ENCODE peak calls at places on chromosomes 3 and 15, in nine cellular contexts. T is heart right ventricle, K is fibroblast of the aortic adventitia, E is tibial nerve, B is GM12864, F is neural crest cell, C is fibroblast of villous mesenchyme, S is mesothelial cell of epicardium, Q is Peyer's patch. H is an unnamed sample.

GRCh38 chr3:179401561-179401960 is 49.7 kb downstream of the GNB4 start:
- DNase-seq in K (no peak), S (no peak), F (no peak), Q (no peak), T (no peak), C (no peak), B (no peak), E (no peak), H (no peak)

GRCh38 chr3:195913382-195913781 is 5.0 kb upstream of the TNK2 start:
- DNase-seq in Q (no peak), K (no peak), E (no peak), F (no peak), B (no peak), T (no peak), C (no peak), S (no peak), H (no peak)

GRCh38 chr15:92869263-92869940 is 30.7 kb upstream of the CHD2 start:
- DNase-seq in F (no peak), Q (no peak), S (peak; percentile 19), K (peak; percentile 69), B (no peak), E (no peak), C (peak; percentile 61), T (no peak), H (peak; percentile 56)

GRCh38 chr3:152957488-152957887 is 122.6 kb downstream of the P2RY1 start:
- DNase-seq in E (no peak), F (no peak), B (no peak), T (no peak), Q (no peak), S (no peak), C (no peak), K (no peak), H (no peak)

GRCh38 chr15:34347951-34348638 is 5.0 kb downstream of the NUTM1 start:
- DNase-seq in S (no peak), T (no peak), C (no peak), B (no peak), E (no peak), K (no peak), Q (no peak), F (no peak), H (no peak)

GRCh38 chr3:170740726-170741591 is 129.0 kb downstream of the RPL22L1 start:
- DNase-seq in C (peak; percentile 89), Q (no peak), B (no peak), K (peak; percentile 98), S (no peak), E (peak; percentile 83), T (peak; percentile 25), F (no peak), H (peak; percentile 81)

GRCh38 chr3:90092994-90093393 is 985.6 kb downstream of the EPHA3 start:
- DNase-seq in T (no peak), Q (no peak), B (no peak), S (no peak), E (no peak), C (peak; percentile 6), F (no peak), K (peak; percentile 16), H (peak; percentile 4)

GRCh38 chr15:89391685-89392257 is 57.1 kb upstream of the POLG start:
- DNase-seq in F (no peak), E (no peak), K (no peak), Q (no peak), T (no peak), S (no peak), C (no peak), B (no peak), H (no peak)

GRCh38 chr3:52041118-52041847 is 15.1 kb downstream of the DUSP7 start:
- DNase-seq in S (no peak), E (no peak), K (no peak), F (no peak), T (no peak), Q (no peak), B (no peak), C (no peak), H (no peak)
- TF ChIP-seq CTCF in S (no peak), E (peak; percentile 35), K (peak; percentile 32), F (no peak), T (peak; percentile 18), Q (no peak), B (no peak), C (peak; percentile 33), H (peak; percentile 54)

GRCh38 chr15:94230436-94230885 is 900 bp upstream of the MCTP2 start:
- DNase-seq in F (no peak), B (no peak), K (no peak), E (no peak), Q (no peak), C (peak; percentile 65), S (no peak), T (no peak), H (no peak)

GRCh38 chr15:94229591-94230365 is 1.6 kb upstream of the MCTP2 start:
- DNase-seq in K (no peak), B (peak; percentile 37), S (no peak), F (no peak), T (no peak), C (no peak), E (no peak), Q (no peak), H (no peak)

GRCh38 chr15:94232107-94232506 is 746 bp downstream of the MCTP2 start:
- DNase-seq in S (no peak), E (no peak), B (no peak), T (no peak), F (no peak), K (no peak), Q (no peak), C (no peak), H (no peak)

GRCh38 chr15:94231728-94232086 is 346 bp downstream of the MCTP2 start:
- DNase-seq in T (no peak), S (peak; percentile 53), F (peak; percentile 1), B (no peak), Q (no peak), K (no peak), E (no peak), C (peak; percentile 48), H (no peak)

DNA sequence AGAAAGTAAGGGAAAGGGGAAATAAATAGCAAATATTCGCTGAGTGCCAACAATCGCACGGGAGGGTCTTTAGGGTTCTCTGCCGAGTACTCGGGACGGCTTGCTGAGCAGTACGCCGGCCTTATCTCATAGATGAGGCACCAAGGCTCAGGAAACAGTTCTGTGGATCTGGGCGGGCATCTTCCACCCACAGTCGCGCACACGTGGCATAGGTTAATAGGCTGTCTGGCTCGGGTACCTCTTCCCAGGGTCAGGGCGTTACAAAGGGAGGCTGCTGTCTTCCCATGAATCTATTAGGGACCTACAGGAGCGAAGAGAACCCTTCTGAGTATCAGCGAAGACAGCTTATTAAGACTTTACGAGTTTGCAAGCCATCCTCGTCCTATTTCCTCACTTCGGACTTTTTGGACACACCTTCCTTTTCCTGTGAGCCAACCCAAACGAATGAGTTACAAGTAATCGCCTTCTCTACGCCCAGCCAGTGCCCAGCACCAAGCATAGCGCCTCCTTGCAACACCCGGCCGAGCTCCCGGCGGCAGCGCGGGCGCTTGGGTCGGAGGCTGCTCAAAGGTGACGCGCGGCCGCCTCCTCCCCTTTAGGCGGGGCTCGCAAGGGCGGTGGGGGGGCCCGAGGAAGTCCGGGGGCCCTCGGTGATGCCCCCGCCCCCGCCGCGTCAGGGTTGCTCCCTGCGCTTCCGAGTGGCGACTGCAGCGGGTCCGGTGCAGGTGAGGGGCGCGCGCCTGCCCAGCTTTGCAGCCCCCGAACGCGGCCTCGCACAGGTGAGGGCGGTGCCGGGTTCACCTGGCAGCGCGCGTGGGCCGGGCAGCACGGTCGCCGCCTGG is at the start of gene MCTP2:
- DNase-seq in S (peak; percentile 60), K (peak; percentile 37), E (peak; percentile 30), Q (peak; percentile 93), T (peak; percentile 64), C (peak; percentile 94), F (peak; percentile 38), B (no peak), H (peak; percentile 69)
- TF ChIP-seq CTCF in S (no peak), K (no peak), E (no peak), Q (no peak), T (no peak), C (peak; percentile 6), F (no peak), B (no peak), H (peak; percentile 37)

GRCh38 chr3:111763968-111764367 is 95.1 kb upstream of the PHLDB2 start:
- DNase-seq in C (peak; percentile 57), Q (no peak), F (no peak), T (no peak), S (no peak), E (no peak), B (no peak), K (peak; percentile 90), H (peak; percentile 16)

GRCh38 chr3:111762535-111762934 is 96.5 kb upstream of the PHLDB2 start:
- DNase-seq in Q (no peak), C (peak; percentile 57), B (no peak), T (no peak), K (peak; percentile 77), S (no peak), F (no peak), E (no peak), H (no peak)

GRCh38 chr3:111765136-111765535 is 93.9 kb upstream of the PHLDB2 start:
- DNase-seq in Q (no peak), B (no peak), S (no peak), T (no peak), E (no peak), K (no peak), C (no peak), F (no peak), H (no peak)

GRCh38 chr3:111763101-111763500 is 96.0 kb upstream of the PHLDB2 start:
- DNase-seq in B (no peak), Q (no peak), S (no peak), T (no peak), F (no peak), E (no peak), C (no peak), K (peak; percentile 60), H (no peak)

DNA sequence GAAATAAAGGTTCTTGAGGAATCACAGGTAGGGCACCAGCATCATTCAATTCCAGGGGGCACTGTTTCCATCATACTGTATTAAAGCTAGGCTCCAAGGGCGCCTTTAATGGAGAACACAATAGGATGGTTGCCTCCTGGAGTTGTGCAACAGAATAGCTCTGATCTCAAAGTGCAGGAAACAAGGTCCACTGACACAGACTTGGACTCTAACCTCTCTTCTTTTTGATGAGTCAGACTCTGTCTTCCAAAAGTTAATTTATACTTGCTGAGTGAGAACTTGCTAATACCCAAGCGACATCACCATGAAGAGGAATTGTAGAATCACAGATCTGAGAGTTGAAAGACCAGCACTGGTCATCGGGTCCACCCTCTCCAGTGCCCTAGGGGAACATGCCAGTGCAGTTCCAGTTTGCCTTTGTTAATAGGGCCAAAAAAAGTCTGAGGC is 94.4 kb upstream of the PHLDB2 start:
- DNase-seq in B (no peak), K (peak; percentile 76), T (no peak), S (no peak), Q (no peak), F (no peak), E (no peak), C (no peak), H (peak; percentile 49)
- TF ChIP-seq CTCF in B (no peak), K (peak; percentile 32), T (no peak), S (no peak), Q (peak; percentile 18), F (no peak), E (no peak), C (no peak), H (peak; percentile 62)

GRCh38 chr3:124787490-124788195 is 57.4 kb downstream of the UMPS start:
- DNase-seq in C (peak; percentile 69), Q (no peak), S (no peak), E (no peak), K (peak; percentile 72), F (no peak), T (no peak), B (no peak), H (peak; percentile 16)

GRCh38 chr3:124788254-124788745 is 58.0 kb downstream of the UMPS start:
- DNase-seq in B (no peak), C (no peak), S (no peak), Q (no peak), T (no peak), F (no peak), E (no peak), K (no peak), H (no peak)

GRCh38 chr3:124784686-124785382 is 54.6 kb downstream of the UMPS start:
- DNase-seq in T (no peak), K (no peak), E (no peak), B (no peak), F (no peak), C (no peak), S (no peak), Q (no peak), H (no peak)

GRCh38 chr3:124785966-124786365 is 55.7 kb downstream of the UMPS start:
- DNase-seq in K (no peak), T (no peak), F (no peak), C (no peak), S (no peak), B (no peak), Q (no peak), E (no peak), H (no peak)

GRCh38 chr3:124786491-124787241 is 56.4 kb downstream of the UMPS start:
- DNase-seq in K (peak; percentile 76), Q (no peak), E (no peak), S (no peak), C (peak; percentile 66), B (no peak), F (no peak), T (no peak), H (peak; percentile 36)
- TF ChIP-seq CTCF in K (peak; percentile 43), Q (peak; percentile 62), E (peak; percentile 28), S (peak; percentile 26), C (peak; percentile 46), B (peak; percentile 16), F (peak; percentile 53), T (peak; percentile 44), H (peak; percentile 81)

H was measured in HFFc6.